ENCODE peak calls at places on chromosomes 2 and 18, in four cellular contexts. C, O, E and I are unnamed samples.

GRCh38 chr2:143852748-143853147 is 667.2 kb downstream of the ZEB2 start:
- DNase-seq in E (no peak), O (no peak), C (no peak), I (no peak)

GRCh38 chr2:163990088-163990487 is 254.3 kb upstream of the FIGN start:
- DNase-seq in E (no peak), O (no peak), C (no peak), I (no peak)

GRCh38 chr2:129667586-129667985 is 311.9 kb upstream of the RAB6C start:
- DNase-seq in O (no peak), C (no peak), E (no peak), I (no peak)

GRCh38 chr18:36114738-36115137 is 14.4 kb downstream of the SLC39A6 start:
- DNase-seq in C (no peak), E (no peak), O (no peak), I (no peak)

GRCh38 chr2:241649414-241649813 is 11.9 kb downstream of the ATG4B start:
- DNase-seq in C (no peak), E (no peak), O (no peak), I (no peak)

GRCh38 chr2:85811173-85811849 is 57.5 kb downstream of the ATOH8 start:
- DNase-seq in O (peak), C (no peak), E (no peak), I (no peak)

GRCh38 chr2:5694016-5694690 is 2.0 kb downstream of the SOX11 start:
- DNase-seq in C (no peak), O (peak), E (no peak), I (no peak)

GRCh38 chr2:181972431-181973190 is 13.0 kb upstream of the PPP1R1C start:
- DNase-seq in E (no peak), O (peak), C (no peak), I (no peak)

GRCh38 chr2:200259577-200259957 is 46.9 kb upstream of the SPATS2L start:
- DNase-seq in C (no peak), O (no peak), E (no peak), I (no peak)

GRCh38 chr2:70557171-70557838 is 3.7 kb upstream of the TGFA start:
- DNase-seq in O (no peak), C (no peak), E (no peak), I (no peak)

GRCh38 chr18:49678440-49678839 is 116.6 kb downstream of the LIPG start:
- DNase-seq in O (no peak), C (no peak), E (no peak), I (no peak)

GRCh38 chr2:229901819-229902218 is 20.0 kb downstream of the TRIP12 start:
- DNase-seq in C (peak), E (no peak), O (peak), I (no peak)

GRCh38 chr2:88181511-88181910 is 11.4 kb downstream of the THNSL2 start:
- DNase-seq in C (no peak), O (peak), E (no peak), I (no peak)

GRCh38 chr2:218400167-218400929 is 680 bp downstream of the CTDSP1 start:
- DNase-seq in E (no peak), C (peak), O (no peak), I (peak)

GRCh38 chr2:171578156-171578803 is 56.0 kb downstream of the CYBRD1 start:
- DNase-seq in E (no peak), C (no peak), O (no peak), I (no peak)

GRCh38 chr2:21103274-21103891 is 20.4 kb upstream of the TDRD15 start:
- DNase-seq in C (no peak), O (no peak), E (no peak), I (no peak)

GRCh38 chr2:16663121-16663905 is 2.3 kb downstream of the CYRIA start:
- DNase-seq in C (no peak), O (no peak), E (no peak), I (no peak)

GRCh38 chr2:152250421-152251100 is 75.0 kb upstream of the STAM2 start:
- DNase-seq in E (no peak), C (no peak), O (no peak), I (no peak)

GRCh38 chr2:31196622-31197021 is 20.7 kb downstream of the CAPN14 start:
- DNase-seq in O (no peak), C (no peak), E (no peak), I (no peak)

GRCh38 chr2:215528555-215528954 is 92.7 kb upstream of the FN1 start:
- DNase-seq in O (peak), C (no peak), E (no peak), I (no peak)

GRCh38 chr2:105363192-105363591 is 25.9 kb downstream of the C2orf49 start:
- DNase-seq in E (no peak), C (no peak), O (no peak), I (no peak)

GRCh38 chr2:214242797-214243196 is 168.1 kb upstream of the VWC2L start:
- DNase-seq in E (no peak), O (no peak), C (no peak), I (no peak)

GRCh38 chr2:180203972-180204371 is 196.9 kb upstream of the CWC22 start:
- DNase-seq in O (peak), E (no peak), C (no peak), I (no peak)

GRCh38 chr2:224032283-224032682 is 6.8 kb downstream of the SERPINE2 start:
- DNase-seq in C (no peak), O (no peak), E (no peak), I (no peak)

GRCh38 chr2:216572582-216573578 is 60.3 kb upstream of the IGFBP2 start:
- DNase-seq in O (peak), C (no peak), E (no peak), I (no peak)

GRCh38 chr18:63155910-63156773 is 163.4 kb downstream of the BCL2 start:
- DNase-seq in C (no peak), E (no peak), O (no peak), I (no peak)

GRCh38 chr18:48905541-48905940 is 45.2 kb downstream of the SMAD7 start:
- DNase-seq in O (no peak), C (no peak), E (no peak), I (no peak)

GRCh38 chr2:214649440-214650205 is 159.9 kb downstream of the BARD1 start:
- DNase-seq in O (no peak), E (no peak), C (no peak), I (no peak)

GRCh38 chr18:55317832-55318231 is 270.2 kb downstream of the TCF4 start:
- DNase-seq in O (peak), E (no peak), C (no peak), I (no peak)

GRCh38 chr2:100008960-100009359 is 133.4 kb downstream of the AFF3 start:
- DNase-seq in C (no peak), O (peak), E (no peak), I (no peak)

GRCh38 chr2:27715318-27716165 is 51.9 kb downstream of the SLC4A1AP start:
- DNase-seq in E (no peak), C (no peak), O (peak), I (peak)

GRCh38 chr2:188085421-188085820 is 206.3 kb upstream of the GULP1 start:
- DNase-seq in E (no peak), C (no peak), O (no peak), I (no peak)

GRCh38 chr2:199471443-199472057 is 13.8 kb upstream of the SATB2 start:
- DNase-seq in C (no peak), E (peak), O (peak), I (peak)

GRCh38 chr2:43011142-43011491 is 215.3 kb downstream of the ZFP36L2 start:
- DNase-seq in C (no peak), O (no peak), E (no peak), I (no peak)

GRCh38 chr18:79208882-79209281 is 139.7 kb downstream of the ATP9B start:
- DNase-seq in E (no peak), C (no peak), O (no peak), I (no peak)
- TF ChIP-seq CTCF in E (no peak), C (no peak), O (no peak), I (no peak)

GRCh38 chr2:38523728-38524437 is 78.8 kb downstream of the HNRNPLL start:
- DNase-seq in C (peak), O (no peak), E (no peak), I (no peak)
- TF ChIP-seq CTCF in C (peak), O (no peak), E (no peak), I (no peak)

GRCh38 chr2:76461431-76461830 is 750.7 kb upstream of the GCFC2 start:
- DNase-seq in E (no peak), O (no peak), C (no peak), I (no peak)

GRCh38 chr2:76469066-76469465 is 758.4 kb upstream of the GCFC2 start:
- DNase-seq in E (no peak), O (no peak), C (no peak), I (no peak)

GRCh38 chr2:76467326-76467725 is 756.6 kb upstream of the GCFC2 start:
- DNase-seq in C (no peak), E (no peak), O (no peak), I (no peak)

GRCh38 chr2:76464310-76464709 is 753.6 kb upstream of the GCFC2 start:
- DNase-seq in O (no peak), E (no peak), C (no peak), I (no peak)
- TF ChIP-seq CTCF in O (no peak), E (no peak), C (no peak), I (no peak)

GRCh38 chr2:127927415-127927814 is 41.7 kb upstream of the AMMECR1L start:
- DNase-seq in E (no peak), C (no peak), O (no peak), I (no peak)
- TF ChIP-seq CTCF in E (no peak), C (no peak), O (no peak), I (no peak)